ENCODE peak calls at places on chromosomes 7 and 10, in nine cellular contexts. A is fibroblast of mammary gland; L is non-pigmented ciliary epithelial cell; E is brain microvascular endothelial cell; S is GDM1; U is RWPE1; I is SW480; H is CD4-positive, alpha-beta T cell; R is ELF-1. K is an unnamed sample.
A peak's percentile ranks its signal among the peaks of the same experiment; 100 is the strongest.

GRCh38 chr10:88880287-88881094 is 446 bp downstream of the STAMBPL1 start:
- DNase-seq in A (peak; percentile 78), L (no peak), E (peak; percentile 62), S (peak; percentile 82), U (peak; percentile 84), I (peak; percentile 85), H (peak; percentile 54), R (peak; percentile 77), K (peak; percentile 74)

GRCh38 chr10:63631971-63632370 is 110.8 kb downstream of the REEP3 start:
- DNase-seq in A (peak; percentile 69), L (no peak), E (no peak), S (no peak), U (no peak), I (no peak), H (no peak), R (no peak), K (no peak)

GRCh38 chr7:4803397-4804241 is 28.2 kb downstream of the AP5Z1 start:
- DNase-seq in A (no peak), L (no peak), E (no peak), S (no peak), U (no peak), I (no peak), H (no peak), R (peak; percentile 74), K (no peak)

GRCh38 chr10:68992721-68993440 is 4.3 kb downstream of the KIFBP start:
- DNase-seq in A (peak; percentile 96), L (peak; percentile 88), E (peak; percentile 90), S (no peak), U (peak; percentile 20), I (no peak), H (no peak), R (no peak), K (no peak)

GRCh38 chr10:132994371-132994796 is 52.0 kb upstream of the CFAP46 start:
- DNase-seq in A (no peak), L (no peak), E (peak; percentile 31), S (no peak), U (no peak), I (no peak), H (no peak), R (no peak), K (no peak)

GRCh38 chr10:50874723-50875122 is 10.7 kb downstream of the A1CF start:
- DNase-seq in A (no peak), L (no peak), E (no peak), S (no peak), U (peak; percentile 13), I (no peak), H (no peak), R (no peak), K (no peak)

GRCh38 chr10:123019941-123020703 is 11.3 kb downstream of the ACADSB start:
- DNase-seq in A (no peak), L (no peak), E (no peak), S (no peak), U (no peak), I (no peak), H (no peak), R (no peak), K (no peak)

GRCh38 chr10:18214692-18215563 is 74.7 kb downstream of the CACNB2 start:
- DNase-seq in A (peak; percentile 79), L (no peak), E (peak; percentile 67), S (no peak), U (peak; percentile 55), I (peak; percentile 44), H (no peak), R (peak; percentile 21), K (peak; percentile 26)

GRCh38 chr10:42859256-42859655 is 76.7 kb downstream of the BMS1 start:
- DNase-seq in A (no peak), L (no peak), E (no peak), S (no peak), U (no peak), I (no peak), H (no peak), R (peak; percentile 51), K (no peak)

GRCh38 chr10:26519803-26520202 is 81.7 kb downstream of the APBB1IP start:
- DNase-seq in A (no peak), L (no peak), E (no peak), S (no peak), U (no peak), I (no peak), H (no peak), R (no peak), K (no peak)

GRCh38 chr7:98079891-98080653 is 26.6 kb upstream of the LMTK2 start:
- DNase-seq in A (no peak), L (no peak), E (no peak), S (no peak), U (no peak), I (no peak), H (no peak), R (no peak), K (no peak)

GRCh38 chr7:158042156-158042880 is 545.3 kb downstream of the PTPRN2 start:
- DNase-seq in A (no peak), L (no peak), E (no peak), S (no peak), U (no peak), I (no peak), H (no peak), R (no peak), K (no peak)

GRCh38 chr7:924541-925231 is 29.8 kb downstream of the ADAP1 start:
- DNase-seq in A (no peak), L (no peak), E (peak; percentile 43), S (peak; percentile 17), U (no peak), I (peak; percentile 78), H (no peak), R (no peak), K (no peak)

GRCh38 chr7:152202056-152202455 is 176.6 kb downstream of the GALNT11 start:
- DNase-seq in A (peak; percentile 67), L (peak; percentile 55), E (no peak), S (no peak), U (peak; percentile 13), I (no peak), H (no peak), R (no peak), K (no peak)

GRCh38 chr7:64183126-64183742 is 23.8 kb upstream of the ZNF735 start:
- DNase-seq in A (no peak), L (no peak), E (no peak), S (peak; percentile 11), U (no peak), I (no peak), H (peak; percentile 23), R (peak; percentile 25), K (no peak)

K was measured in AML-193.